ENCODE peak calls at places on chromosomes 4 and X, in nine cellular contexts. W, H, U, S, F, A, R, N and C are unnamed samples.

GRCh38 chrX:16774746-16775145 is 11.5 kb upstream of the TXLNG start:
- DNase-seq in A (no peak), F (no peak), W (no peak), H (no peak), S (no peak), R (no peak), U (no peak), N (no peak), C (no peak)

GRCh38 chr4:96164814-96165351 is 325.0 kb downstream of the PDHA2 start:
- DNase-seq in N (peak), A (peak), H (peak), F (no peak), S (no peak), W (peak), U (no peak), R (no peak), C (no peak)

GRCh38 chrX:12269484-12269883 is 131.2 kb downstream of the FRMPD4 start:
- DNase-seq in U (no peak), N (peak), H (no peak), A (peak), R (no peak), W (no peak), F (no peak), S (no peak), C (no peak)

GRCh38 chr4:128130621-128131020 is 69.5 kb downstream of the LARP1B start:
- DNase-seq in H (no peak), R (no peak), U (no peak), N (peak), A (peak), F (no peak), W (peak), S (no peak), C (no peak)

GRCh38 chrX:15930585-15930984 is 76.0 kb upstream of the AP1S2 start:
- DNase-seq in S (no peak), W (peak), A (peak), H (peak), U (no peak), N (peak), F (no peak), R (peak), C (peak)

GRCh38 chr4:180828455-180829018 is 1414.7 kb upstream of the TENM3 start:
- DNase-seq in N (peak), H (peak), S (no peak), A (peak), F (no peak), W (peak), R (peak), U (no peak), C (peak)

GRCh38 chrX:154654372-154654771 is 993 bp upstream of the CTAG2 start:
- DNase-seq in H (no peak), F (no peak), U (no peak), W (no peak), A (no peak), S (no peak), R (no peak), N (no peak), C (no peak)

GRCh38 chr4:127188847-127189246 is 443.9 kb upstream of the INTU start:
- DNase-seq in U (no peak), W (peak), S (no peak), R (no peak), H (peak), N (no peak), F (no peak), A (peak), C (peak)

GRCh38 chr4:110610940-110611785 is 11.7 kb downstream of the PITX2 start:
- DNase-seq in H (no peak), N (no peak), U (no peak), S (no peak), W (no peak), A (no peak), R (no peak), F (peak), C (no peak)

GRCh38 chr4:30429813-30430466 is 290.2 kb upstream of the PCDH7 start:
- DNase-seq in U (no peak), N (peak), W (peak), H (peak), A (peak), F (no peak), S (no peak), R (peak), C (peak)

GRCh38 chr4:71732706-71733105 is 51.2 kb downstream of the GC start:
- DNase-seq in R (peak), S (no peak), A (peak), U (no peak), H (peak), W (peak), F (no peak), N (peak), C (peak)

GRCh38 chr4:185801471-185801870 is 10.5 kb downstream of the SORBS2 start:
- DNase-seq in W (peak), A (no peak), F (no peak), R (no peak), S (no peak), N (peak), U (no peak), H (no peak), C (no peak)

DNA sequence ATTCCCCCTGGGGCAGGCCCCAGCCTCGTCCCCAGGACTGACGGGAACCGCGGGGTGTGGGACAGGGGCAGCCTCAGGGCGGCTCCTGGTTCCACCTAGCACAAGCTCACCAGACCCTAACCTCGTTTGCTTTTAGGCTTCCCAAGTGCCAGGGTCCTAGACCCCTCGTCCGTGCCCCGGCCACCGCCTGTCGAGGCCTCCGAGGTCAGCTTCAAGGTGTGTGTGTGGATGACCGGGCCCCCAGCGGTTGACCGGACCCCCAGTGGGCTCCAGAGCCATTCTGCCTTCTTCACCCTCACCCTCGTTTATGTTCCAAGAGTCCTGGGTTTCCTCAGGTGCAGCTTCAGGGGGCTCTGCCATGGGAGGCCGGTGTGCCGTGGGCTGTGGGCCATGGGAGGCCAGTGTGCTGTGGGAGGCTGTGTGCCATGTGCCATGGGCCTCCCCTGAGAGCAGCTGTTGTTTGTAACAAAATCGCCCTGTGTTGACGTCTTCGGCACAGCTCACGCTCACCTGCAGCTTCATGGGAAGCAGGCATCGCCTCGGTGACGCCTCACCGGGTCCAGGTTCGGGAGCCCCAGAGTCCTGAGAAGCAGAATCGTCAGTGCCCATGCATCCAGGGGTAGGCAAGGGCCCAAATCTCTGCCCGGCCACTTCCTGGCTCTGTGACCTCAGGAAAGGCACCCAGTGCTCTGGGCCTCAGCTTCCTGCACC is 43.0 kb upstream of the HMX1 start:
- DNase-seq in S (peak), U (peak), F (peak), W (no peak), N (no peak), H (no peak), A (no peak), R (no peak), C (no peak)
- TF ChIP-seq CTCF in S (no peak), U (no peak), F (no peak), W (no peak), N (no peak), H (no peak), A (no peak), R (no peak), C (no peak)

DNA sequence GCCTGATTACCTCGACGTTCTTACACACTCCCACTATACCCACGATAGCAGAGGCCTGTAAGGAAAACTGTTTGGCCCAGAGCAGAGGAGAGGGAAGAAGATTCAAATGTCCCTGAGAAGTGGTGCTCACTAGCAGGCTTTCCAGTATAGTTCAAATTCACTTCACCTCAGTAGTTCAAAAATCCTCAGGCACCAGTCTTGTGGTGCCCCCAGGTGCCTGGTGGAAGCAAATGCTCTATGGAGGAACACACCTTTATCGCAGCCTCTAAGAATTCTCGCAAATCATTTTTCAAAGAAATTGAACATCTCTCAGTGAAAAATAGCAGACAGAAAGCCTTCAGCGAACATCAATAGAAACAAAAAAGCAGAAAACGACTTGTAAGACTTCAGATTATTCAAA is 12.2 kb upstream of the MTMR1 start:
- DNase-seq in U (no peak), F (no peak), R (no peak), N (peak), H (peak), W (peak), A (peak), S (no peak), C (peak)
- TF ChIP-seq CTCF in U (no peak), F (peak), R (peak), N (peak), H (no peak), W (peak), A (peak), S (no peak), C (peak)

DNA sequence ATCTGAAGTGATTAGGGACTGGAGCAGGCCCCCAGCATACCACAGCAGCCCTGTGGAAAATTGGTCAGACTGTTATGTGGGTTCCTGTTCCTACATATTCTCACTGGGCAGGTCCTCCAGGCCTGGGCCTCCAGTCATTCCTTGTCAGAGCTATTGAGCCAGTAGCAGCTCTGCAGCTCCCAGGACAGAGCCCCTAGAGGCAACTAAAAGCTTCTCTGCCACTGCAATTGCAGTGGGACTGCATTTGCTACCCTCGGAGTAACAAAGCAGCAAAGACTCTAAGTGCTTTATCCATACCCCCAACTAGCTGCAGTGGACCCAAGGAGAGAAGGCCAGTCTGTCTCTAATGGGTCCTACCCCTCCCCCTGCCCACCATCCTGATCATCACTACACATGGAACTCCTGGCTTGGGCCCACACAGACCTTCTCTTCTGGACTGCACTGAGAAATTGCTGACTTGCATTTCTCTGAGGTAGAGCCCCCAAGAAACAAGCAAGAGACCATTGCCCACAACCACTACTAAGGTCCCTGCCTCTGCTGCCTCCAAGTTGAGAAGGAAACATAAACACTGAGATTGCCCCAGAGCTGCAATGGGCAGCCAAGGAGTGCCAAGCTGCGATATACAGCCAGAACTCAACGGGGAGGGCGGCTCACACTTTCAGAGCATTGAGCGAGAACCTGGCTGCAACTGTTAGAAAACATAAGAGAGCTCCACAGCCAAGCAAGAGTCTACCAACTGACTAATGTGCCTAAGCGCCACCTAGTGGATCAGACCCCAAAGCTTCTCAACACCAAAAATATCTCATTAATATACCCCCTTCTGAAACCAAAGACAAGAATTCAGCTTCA is 738.7 kb upstream of the NDST4 start:
- DNase-seq in F (no peak), U (no peak), N (peak), W (peak), R (no peak), A (peak), S (no peak), H (no peak), C (peak)
- TF ChIP-seq CTCF in F (peak), U (peak), N (no peak), W (peak), R (no peak), A (peak), S (no peak), H (no peak), C (peak)

GRCh38 chr4:173318648-173319211 is 15.4 kb downstream of the HMGB2 start:
- DNase-seq in W (peak), R (no peak), A (peak), N (peak), F (no peak), H (peak), S (no peak), U (no peak), C (peak)

GRCh38 chr4:173319696-173320095 is 14.5 kb downstream of the HMGB2 start:
- DNase-seq in S (no peak), R (no peak), F (no peak), U (no peak), N (peak), A (peak), H (no peak), W (peak), C (no peak)

GRCh38 chr4:173316060-173316459 is 18.1 kb downstream of the HMGB2 start:
- DNase-seq in F (no peak), H (no peak), U (no peak), S (no peak), A (no peak), W (no peak), R (no peak), N (no peak), C (no peak)

GRCh38 chr4:173314715-173315114 is 19.4 kb downstream of the HMGB2 start:
- DNase-seq in H (no peak), N (no peak), U (no peak), R (no peak), A (no peak), S (no peak), W (no peak), F (no peak), C (no peak)

GRCh38 chr4:173317003-173317402 is 17.2 kb downstream of the HMGB2 start:
- DNase-seq in U (no peak), H (no peak), F (no peak), A (no peak), R (no peak), W (peak), N (no peak), S (no peak), C (peak)
- TF ChIP-seq CTCF in U (no peak), H (no peak), F (no peak), A (no peak), R (peak), W (peak), N (peak), S (no peak), C (peak)

DNA sequence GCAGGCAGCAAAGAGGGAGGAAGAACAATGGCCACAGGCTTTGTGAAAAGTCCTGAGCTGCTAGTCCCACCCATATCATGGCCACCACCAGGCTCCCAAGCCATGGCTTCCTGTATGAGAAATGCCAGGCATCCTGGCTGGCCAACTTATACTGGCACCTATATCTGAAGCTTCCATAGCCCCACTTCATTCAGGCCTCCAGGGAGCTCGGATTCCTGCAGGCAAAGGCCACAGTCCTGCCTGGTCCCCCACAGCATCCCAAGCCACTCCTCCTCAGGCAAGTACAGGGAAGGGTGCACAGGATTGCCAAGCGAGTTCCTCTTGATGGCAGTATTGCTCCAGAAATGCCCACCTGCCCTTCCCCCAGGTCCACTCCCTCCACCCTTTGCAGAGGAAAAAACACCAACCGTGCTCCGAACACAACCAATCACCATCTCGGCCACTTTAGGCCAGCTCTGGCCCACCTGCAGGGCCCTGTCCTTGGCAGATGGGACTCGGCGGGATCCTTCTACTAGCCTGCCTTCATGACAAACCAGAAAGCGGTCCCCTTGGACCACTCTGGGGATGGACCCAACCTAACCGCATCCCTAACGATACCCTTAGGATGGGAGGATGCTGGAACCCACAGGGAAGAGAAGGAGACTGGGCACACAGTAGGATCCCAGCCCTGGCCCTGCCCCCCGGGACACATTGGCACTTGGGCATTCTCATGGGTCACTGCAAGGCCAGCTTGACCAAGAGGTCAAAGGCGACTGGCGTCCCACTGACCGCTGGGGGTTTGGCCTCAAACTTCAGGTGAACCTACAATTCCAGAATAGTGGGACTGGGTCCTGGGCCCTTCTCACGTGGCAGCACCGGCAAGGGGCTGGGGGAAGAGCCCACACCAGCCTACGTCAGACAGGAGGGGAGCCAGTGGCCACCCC is 220.4 kb upstream of the AGTR2 start:
- DNase-seq in R (no peak), S (no peak), A (peak), W (no peak), U (no peak), F (peak), H (no peak), N (no peak), C (peak)
- TF ChIP-seq CTCF in R (no peak), S (no peak), A (no peak), W (no peak), U (no peak), F (no peak), H (no peak), N (no peak), C (no peak)